ENCODE peak calls at places on chromosomes 7 and 10, in eight cellular contexts. J is naive B cell; S is AG04450; A is SW480; H is heart left ventricle; Y is neural progenitor cell; W is HAP-1; P is activated CD4-positive, CD25-positive, alpha-beta regulatory T cell. F is an unnamed sample.

GRCh38 chr7:136062625-136063336 is 85.6 kb upstream of the MTPN start:
- DNase-seq in H (no peak), W (no peak), A (no peak), Y (no peak), J (no peak), P (no peak), S (no peak), F (no peak)

GRCh38 chr10:124728071-124728829 is 15.9 kb downstream of the FAM53B start:
- DNase-seq in A (no peak), W (no peak), J (peak), H (peak), P (no peak), S (no peak), Y (no peak), F (no peak)

GRCh38 chr7:2760098-2760889 is 72.3 kb downstream of the AMZ1 start:
- DNase-seq in P (no peak), S (no peak), Y (peak), W (peak), J (no peak), A (peak), H (peak), F (no peak)

GRCh38 chr7:137081694-137082093 is 213.2 kb downstream of the CHRM2 start:
- DNase-seq in J (no peak), A (no peak), W (no peak), H (peak), Y (no peak), P (no peak), S (peak), F (peak)

GRCh38 chr7:77820967-77821366 is 22.4 kb downstream of the PHTF2 start:
- DNase-seq in P (no peak), J (no peak), H (no peak), S (no peak), W (no peak), A (no peak), Y (no peak), F (no peak)

GRCh38 chr7:92325850-92326249 is 80.1 kb downstream of the ANKIB1 start:
- DNase-seq in P (no peak), J (no peak), W (no peak), H (no peak), A (no peak), Y (no peak), S (no peak), F (no peak)

GRCh38 chr10:79026806-79027146 is 42.0 kb upstream of the ZMIZ1 start:
- DNase-seq in J (no peak), A (no peak), P (no peak), W (no peak), Y (no peak), S (no peak), H (no peak), F (no peak)

GRCh38 chr7:4803397-4804241 is 28.2 kb downstream of the AP5Z1 start:
- DNase-seq in Y (peak), S (no peak), W (no peak), A (no peak), H (no peak), P (no peak), J (no peak), F (no peak)

GRCh38 chr7:131845573-131846337 is 289.3 kb upstream of the PODXL start:
- DNase-seq in S (no peak), W (no peak), P (no peak), H (no peak), A (no peak), Y (no peak), J (no peak), F (no peak)

GRCh38 chr7:16702433-16702832 is 51.1 kb upstream of the TSPAN13 start:
- DNase-seq in S (no peak), H (no peak), Y (peak), P (no peak), A (no peak), W (no peak), J (no peak), F (no peak)

GRCh38 chr7:77824636-77825035 is 26.1 kb downstream of the PHTF2 start:
- DNase-seq in J (no peak), W (no peak), P (no peak), S (no peak), A (no peak), Y (no peak), H (no peak), F (no peak)

GRCh38 chr7:33418251-33418701 is 288.9 kb downstream of the BBS9 start:
- DNase-seq in H (no peak), A (no peak), S (no peak), J (no peak), P (no peak), Y (peak), W (no peak), F (no peak)

GRCh38 chr10:70889291-70889690 is 926 bp upstream of the PCBD1 start:
- DNase-seq in Y (no peak), S (no peak), P (no peak), H (no peak), A (no peak), J (no peak), W (no peak), F (no peak)

GRCh38 chr10:59435707-59436106 is 73.4 kb upstream of the FAM13C start:
- DNase-seq in H (no peak), A (no peak), J (no peak), S (no peak), W (no peak), P (no peak), Y (peak), F (no peak)

GRCh38 chr7:82629583-82629982 is 186.0 kb upstream of the CACNA2D1 start:
- DNase-seq in P (no peak), H (no peak), W (no peak), Y (no peak), J (no peak), A (no peak), S (no peak), F (no peak)

GRCh38 chr10:117135026-117135372 is 3.1 kb downstream of the VAX1 start:
- DNase-seq in H (no peak), S (no peak), A (no peak), W (no peak), P (no peak), J (no peak), Y (no peak), F (no peak)

GRCh38 chr10:25294032-25294926 is 119.5 kb downstream of the GPR158 start:
- DNase-seq in Y (no peak), A (peak), J (no peak), H (no peak), P (no peak), W (no peak), S (no peak), F (no peak)

GRCh38 chr10:126895214-126895781 is 9.9 kb upstream of the DOCK1 start:
- DNase-seq in J (no peak), P (no peak), H (no peak), W (no peak), S (no peak), A (no peak), Y (no peak), F (no peak)

GRCh38 chr7:90708841-90709317 is 112.8 kb downstream of the CDK14 start:
- DNase-seq in A (peak), S (no peak), J (peak), Y (peak), W (peak), H (no peak), P (no peak), F (no peak)

GRCh38 chr10:69220041-69220451 is at the start of gene HKDC1:
- DNase-seq in Y (no peak), P (no peak), W (no peak), A (no peak), J (no peak), H (no peak), S (no peak), F (no peak)

GRCh38 chr10:102393411-102394078 is 2.0 kb upstream of the NFKB2 start:
- DNase-seq in S (no peak), W (no peak), P (no peak), H (no peak), J (no peak), A (no peak), Y (peak), F (no peak)

GRCh38 chr10:84605802-84606201 is 277.4 kb downstream of the CCSER2 start:
- DNase-seq in P (no peak), J (no peak), A (no peak), Y (no peak), S (no peak), W (no peak), H (no peak), F (no peak)

GRCh38 chr7:50068026-50068425 is 25.0 kb downstream of the ZPBP start:
- DNase-seq in H (no peak), Y (peak), A (peak), S (no peak), P (no peak), J (peak), W (peak), F (no peak)

GRCh38 chr10:3720228-3721019 is 64.6 kb downstream of the KLF6 start:
- DNase-seq in H (peak), Y (no peak), J (no peak), P (no peak), S (peak), A (no peak), W (no peak), F (peak)

GRCh38 chr7:81159402-81159801 is 240.6 kb upstream of the SEMA3C start:
- DNase-seq in H (no peak), W (no peak), Y (no peak), J (no peak), S (no peak), A (peak), P (no peak), F (no peak)

GRCh38 chr7:157466473-157467261 is 129.9 kb downstream of the DNAJB6 start:
- DNase-seq in P (no peak), S (no peak), Y (peak), W (no peak), H (no peak), J (no peak), A (no peak), F (no peak)

GRCh38 chr10:6953131-6953834 is 373.2 kb upstream of the PRKCQ start:
- DNase-seq in J (no peak), H (no peak), P (no peak), Y (no peak), W (no peak), A (no peak), S (no peak), F (peak)

GRCh38 chr10:128377988-128378387 is 251.8 kb upstream of the MKI67 start:
- DNase-seq in S (no peak), W (no peak), Y (no peak), J (no peak), P (no peak), H (no peak), A (no peak), F (no peak)

GRCh38 chr10:122362621-122363020 is 11.9 kb upstream of the PLEKHA1 start:
- DNase-seq in P (no peak), A (no peak), W (no peak), Y (no peak), H (no peak), S (no peak), J (no peak), F (no peak)

GRCh38 chr7:45180084-45180986 is 22.7 kb downstream of the RAMP3 start:
- DNase-seq in P (no peak), A (no peak), J (no peak), W (peak), S (no peak), Y (no peak), H (peak), F (no peak)

GRCh38 chr7:2063562-2064360 is 169.0 kb downstream of the MAD1L1 start:
- DNase-seq in W (peak), Y (no peak), J (no peak), A (peak), H (peak), S (no peak), P (no peak), F (no peak)

GRCh38 chr7:130154131-130154500 is 51.1 kb downstream of the TMEM209 start:
- DNase-seq in P (no peak), S (no peak), A (peak), J (no peak), W (no peak), Y (no peak), H (no peak), F (no peak)

GRCh38 chr10:71747808-71748523 is 25.4 kb downstream of the VSIR start:
- DNase-seq in P (no peak), S (no peak), Y (no peak), A (no peak), J (peak), H (peak), W (no peak), F (no peak)

GRCh38 chr10:63738410-63738809 is 217.2 kb downstream of the REEP3 start:
- DNase-seq in W (no peak), Y (no peak), S (no peak), P (no peak), A (peak), H (no peak), J (no peak), F (peak)

GRCh38 chr10:125797999-125798662 is 22.5 kb upstream of the MMP21 start:
- DNase-seq in S (no peak), Y (no peak), J (no peak), A (no peak), P (no peak), W (no peak), H (no peak), F (no peak)

GRCh38 chr10:122163182-122164027 is 107.7 kb upstream of the BTBD16 start:
- DNase-seq in S (no peak), A (no peak), H (no peak), P (no peak), J (no peak), W (peak), Y (peak), F (no peak)